ENCODE peak calls at places on chromosomes 5 and 9, in six cellular contexts. One of them, this sample, is unnamed.

GRCh38 chr9:109258619-109259321 is 62.1 kb downstream of the EPB41L4B start:
- DNase-seq in IMR-90: no peak
- DNase-seq in mesenchymal stem cell: no peak
- DNase-seq in trophoblast cell: no peak
- DNase-seq in H1: no peak
- DNase-seq in H9: peak
- DNase-seq in this sample: peak

GRCh38 chr9:91192379-91192775 is 169.3 kb downstream of the AUH start:
- DNase-seq in mesenchymal stem cell: peak
- DNase-seq in H1: peak
- DNase-seq in IMR-90: peak
- DNase-seq in trophoblast cell: no peak
- DNase-seq in H9: no peak
- DNase-seq in this sample: no peak

GRCh38 chr5:34045996-34046395 is 3.0 kb upstream of the C1QTNF3 start:
- DNase-seq in IMR-90: peak
- DNase-seq in trophoblast cell: no peak
- DNase-seq in H1: no peak
- DNase-seq in H9: no peak
- DNase-seq in mesenchymal stem cell: no peak
- DNase-seq in this sample: no peak

GRCh38 chr9:91814681-91815212 is 135.3 kb downstream of the ROR2 start:
- DNase-seq in trophoblast cell: no peak
- DNase-seq in H9: no peak
- DNase-seq in H1: no peak
- DNase-seq in mesenchymal stem cell: no peak
- DNase-seq in IMR-90: no peak
- DNase-seq in this sample: no peak

GRCh38 chr5:158821321-158821720 is 278.4 kb downstream of the EBF1 start:
- DNase-seq in H1: no peak
- DNase-seq in mesenchymal stem cell: no peak
- DNase-seq in H9: no peak
- DNase-seq in IMR-90: no peak
- DNase-seq in trophoblast cell: no peak
- DNase-seq in this sample: no peak

GRCh38 chr5:65539827-65540226 is 23.1 kb downstream of the CENPK start:
- DNase-seq in H9: no peak
- DNase-seq in trophoblast cell: peak
- DNase-seq in IMR-90: no peak
- DNase-seq in H1: no peak
- DNase-seq in mesenchymal stem cell: no peak
- DNase-seq in this sample: no peak

GRCh38 chr9:82147798-82148440 is 159.3 kb downstream of the SPATA31D1 start:
- DNase-seq in H9: no peak
- DNase-seq in IMR-90: no peak
- DNase-seq in H1: no peak
- DNase-seq in mesenchymal stem cell: no peak
- DNase-seq in trophoblast cell: no peak
- DNase-seq in this sample: no peak

GRCh38 chr9:131111854-131112311 is 13.5 kb upstream of the NUP214 start:
- DNase-seq in IMR-90: no peak
- DNase-seq in H1: no peak
- DNase-seq in H9: no peak
- DNase-seq in mesenchymal stem cell: no peak
- DNase-seq in trophoblast cell: no peak
- DNase-seq in this sample: peak

GRCh38 chr9:117307701-117308100 is 107.2 kb downstream of the ASTN2 start:
- DNase-seq in H1: no peak
- DNase-seq in mesenchymal stem cell: no peak
- DNase-seq in H9: no peak
- DNase-seq in trophoblast cell: no peak
- DNase-seq in IMR-90: no peak
- DNase-seq in this sample: no peak

GRCh38 chr9:75871624-75872023 is 18.8 kb upstream of the PCSK5 start:
- DNase-seq in H1: no peak
- DNase-seq in trophoblast cell: no peak
- DNase-seq in H9: no peak
- DNase-seq in IMR-90: no peak
- DNase-seq in mesenchymal stem cell: no peak
- DNase-seq in this sample: no peak

GRCh38 chr5:170137694-170138214 is 32.1 kb downstream of the FOXI1 start:
- DNase-seq in IMR-90: no peak
- DNase-seq in H9: no peak
- DNase-seq in mesenchymal stem cell: no peak
- DNase-seq in H1: peak
- DNase-seq in trophoblast cell: no peak
- DNase-seq in this sample: no peak

GRCh38 chr5:135320718-135321484 is 78.1 kb downstream of the MACROH2A1 start:
- DNase-seq in mesenchymal stem cell: no peak
- DNase-seq in IMR-90: no peak
- DNase-seq in H9: peak
- DNase-seq in H1: no peak
- DNase-seq in trophoblast cell: no peak
- DNase-seq in this sample: no peak

GRCh38 chr9:126957687-126958053 is 43.1 kb downstream of the RALGPS1 start:
- DNase-seq in IMR-90: peak
- DNase-seq in H1: peak
- DNase-seq in trophoblast cell: no peak
- DNase-seq in mesenchymal stem cell: peak
- DNase-seq in H9: no peak
- DNase-seq in this sample: no peak

GRCh38 chr5:158908690-158909325 is 190.9 kb downstream of the EBF1 start:
- DNase-seq in trophoblast cell: no peak
- DNase-seq in H1: no peak
- DNase-seq in IMR-90: no peak
- DNase-seq in mesenchymal stem cell: no peak
- DNase-seq in H9: no peak
- DNase-seq in this sample: no peak

DNA sequence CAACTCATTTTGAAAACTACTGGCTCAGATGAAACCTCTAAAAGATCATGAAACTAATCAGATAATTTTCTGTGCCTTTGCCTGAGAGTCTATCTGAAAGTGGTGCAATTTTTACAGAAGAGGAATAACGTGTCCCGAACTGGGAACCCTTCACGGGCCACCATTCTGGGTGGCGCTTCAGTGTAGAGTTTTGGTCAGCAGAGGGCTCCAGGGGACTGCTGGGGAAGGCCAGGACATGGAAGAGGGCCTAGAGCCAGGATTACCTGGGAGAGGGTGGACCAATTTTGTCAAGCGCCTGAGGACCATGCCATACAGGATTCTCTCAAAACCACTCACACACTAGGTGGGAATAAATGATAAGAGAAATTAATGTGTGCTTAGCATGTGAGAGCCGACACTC is 49.7 kb upstream of the PLEKHG4B start:
- DNase-seq in H1: peak
- DNase-seq in mesenchymal stem cell: no peak
- DNase-seq in trophoblast cell: peak
- DNase-seq in IMR-90: peak
- DNase-seq in H9: peak
- DNase-seq in this sample: no peak
- H3K14ac ChIP-seq in H1: no peak
- H3K14ac ChIP-seq in mesenchymal stem cell: no peak
- H3K14ac ChIP-seq in trophoblast cell: no peak
- H3K14ac ChIP-seq in IMR-90: no peak
- H3K14ac ChIP-seq in H9: no peak
- H3K14ac ChIP-seq in this sample: no peak

GRCh38 chr5:172819569-172819968 is 14.5 kb upstream of the ERGIC1 start:
- DNase-seq in IMR-90: no peak
- DNase-seq in H1: no peak
- DNase-seq in H9: no peak
- DNase-seq in mesenchymal stem cell: no peak
- DNase-seq in trophoblast cell: no peak
- DNase-seq in this sample: no peak
- H3K14ac ChIP-seq in IMR-90: no peak
- H3K14ac ChIP-seq in H1: no peak
- H3K14ac ChIP-seq in H9: no peak
- H3K14ac ChIP-seq in mesenchymal stem cell: no peak
- H3K14ac ChIP-seq in trophoblast cell: no peak
- H3K14ac ChIP-seq in this sample: no peak

DNA sequence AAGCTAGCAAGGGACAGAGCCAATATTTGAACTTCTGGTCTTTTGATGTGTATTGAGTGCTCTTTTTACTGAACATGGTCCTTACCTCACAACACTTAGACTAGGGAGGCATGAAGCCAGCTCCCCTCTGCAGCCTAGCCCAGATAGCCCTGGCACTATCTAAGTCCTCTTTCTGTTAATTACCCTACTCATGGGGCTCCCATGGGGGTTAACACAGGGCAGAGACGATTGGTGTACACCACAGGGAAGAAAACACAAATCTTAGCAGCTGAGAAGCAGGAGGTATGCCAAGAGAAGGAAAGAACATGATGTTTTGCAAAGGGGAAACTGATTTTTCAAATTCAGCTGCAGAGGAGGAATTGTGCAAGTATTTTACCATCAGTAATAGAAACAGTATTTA is 383.8 kb downstream of the TMEM232 start:
- DNase-seq in IMR-90: no peak
- DNase-seq in trophoblast cell: no peak
- DNase-seq in H1: no peak
- DNase-seq in mesenchymal stem cell: no peak
- DNase-seq in H9: no peak
- DNase-seq in this sample: no peak
- H3K14ac ChIP-seq in IMR-90: no peak
- H3K14ac ChIP-seq in trophoblast cell: peak
- H3K14ac ChIP-seq in H1: no peak
- H3K14ac ChIP-seq in mesenchymal stem cell: no peak
- H3K14ac ChIP-seq in H9: no peak
- H3K14ac ChIP-seq in this sample: no peak

GRCh38 chr9:123757960-123758359 is 172.0 kb downstream of the DENND1A start:
- DNase-seq in H1: no peak
- DNase-seq in mesenchymal stem cell: no peak
- DNase-seq in IMR-90: no peak
- DNase-seq in H9: no peak
- DNase-seq in trophoblast cell: no peak
- DNase-seq in this sample: no peak

GRCh38 chr9:123756484-123757106 is 173.3 kb downstream of the DENND1A start:
- DNase-seq in IMR-90: no peak
- DNase-seq in mesenchymal stem cell: no peak
- DNase-seq in H9: no peak
- DNase-seq in H1: peak
- DNase-seq in trophoblast cell: no peak
- DNase-seq in this sample: no peak

GRCh38 chr9:123763910-123764588 is 165.9 kb downstream of the DENND1A start:
- DNase-seq in H1: no peak
- DNase-seq in IMR-90: peak
- DNase-seq in trophoblast cell: peak
- DNase-seq in mesenchymal stem cell: peak
- DNase-seq in H9: no peak
- DNase-seq in this sample: no peak

GRCh38 chr9:123757547-123757946 is 172.4 kb downstream of the DENND1A start:
- DNase-seq in mesenchymal stem cell: peak
- DNase-seq in H9: no peak
- DNase-seq in H1: no peak
- DNase-seq in trophoblast cell: no peak
- DNase-seq in IMR-90: no peak
- DNase-seq in this sample: no peak

GRCh38 chr9:123761905-123762605 is 167.9 kb downstream of the DENND1A start:
- DNase-seq in IMR-90: no peak
- DNase-seq in trophoblast cell: no peak
- DNase-seq in mesenchymal stem cell: peak
- DNase-seq in H1: peak
- DNase-seq in H9: no peak
- DNase-seq in this sample: no peak
- H3K14ac ChIP-seq in IMR-90: no peak
- H3K14ac ChIP-seq in trophoblast cell: no peak
- H3K14ac ChIP-seq in mesenchymal stem cell: no peak
- H3K14ac ChIP-seq in H1: no peak
- H3K14ac ChIP-seq in H9: no peak
- H3K14ac ChIP-seq in this sample: no peak

DNA sequence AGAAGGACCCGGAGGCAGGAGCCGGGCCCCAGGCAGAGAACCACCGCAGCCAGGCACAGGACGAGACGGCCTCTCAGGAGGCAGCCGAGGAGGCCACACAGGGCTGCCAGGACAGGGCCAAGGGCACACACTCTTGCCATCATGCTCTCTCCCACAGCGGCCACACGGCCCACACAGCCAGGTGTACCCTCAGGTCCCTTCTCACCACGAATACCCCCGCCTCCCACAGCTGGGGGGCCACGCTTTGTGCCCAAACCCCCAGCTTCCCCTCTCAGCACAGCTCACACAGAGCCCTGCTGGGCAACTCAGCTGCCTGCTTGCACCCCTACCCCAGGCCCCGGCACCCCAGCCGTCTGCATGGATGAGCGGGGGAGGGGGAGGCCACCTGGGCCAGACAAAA is 5.3 kb downstream of the SSNA1 start:
- DNase-seq in H1: no peak
- DNase-seq in trophoblast cell: no peak
- DNase-seq in IMR-90: no peak
- DNase-seq in H9: no peak
- DNase-seq in mesenchymal stem cell: no peak
- DNase-seq in this sample: no peak
- H3K14ac ChIP-seq in H1: no peak
- H3K14ac ChIP-seq in trophoblast cell: no peak
- H3K14ac ChIP-seq in IMR-90: no peak
- H3K14ac ChIP-seq in H9: no peak
- H3K14ac ChIP-seq in mesenchymal stem cell: no peak
- H3K14ac ChIP-seq in this sample: no peak

GRCh38 chr5:156432830-156433105 is 105.8 kb downstream of the SGCD start:
- DNase-seq in trophoblast cell: no peak
- DNase-seq in H9: no peak
- DNase-seq in H1: no peak
- DNase-seq in IMR-90: no peak
- DNase-seq in mesenchymal stem cell: no peak
- DNase-seq in this sample: no peak
- H3K14ac ChIP-seq in trophoblast cell: no peak
- H3K14ac ChIP-seq in H9: no peak
- H3K14ac ChIP-seq in H1: no peak
- H3K14ac ChIP-seq in IMR-90: no peak
- H3K14ac ChIP-seq in mesenchymal stem cell: no peak
- H3K14ac ChIP-seq in this sample: no peak